ENCODE peak calls at places on chromosome 1, in four cellular contexts. A is cardiac fibroblast, X is choroid plexus epithelial cell, Z is activated B cell treated with CpG ODN at 0.5 μM for 24 hours. K is an unnamed sample.
A peak's percentile ranks its signal among the peaks of the same experiment; 100 is the strongest.

GRCh38 chr1:229769006-229769405 is 143.0 kb downstream of the URB2 start:
- DNase-seq in A (no peak), X (no peak), Z (no peak), K (no peak)

GRCh38 chr1:194723067-194723466 is 1536.7 kb upstream of the B3GALT2 start:
- DNase-seq in A (no peak), X (no peak), Z (no peak), K (no peak)

GRCh38 chr1:17542696-17543095 is 3.2 kb downstream of the ARHGEF10L start:
- DNase-seq in A (no peak), X (no peak), Z (no peak), K (no peak)

GRCh38 chr1:180954766-180955165 is 42.1 kb downstream of the KIAA1614 start:
- DNase-seq in A (no peak), X (no peak), Z (no peak), K (no peak)

GRCh38 chr1:145956776-145957442 is 908 bp downstream of the LIX1L start:
- DNase-seq in A (peak; percentile 31), X (peak; percentile 33), Z (no peak), K (no peak)

GRCh38 chr1:25889470-25889869 is 14.0 kb upstream of the PAQR7 start:
- DNase-seq in A (no peak), X (peak; percentile 61), Z (no peak), K (no peak)

GRCh38 chr1:22039594-22040347 is 12.7 kb upstream of the CDC42 start:
- DNase-seq in A (peak; percentile 67), X (peak; percentile 64), Z (peak; percentile 62), K (no peak)

GRCh38 chr1:167456500-167456899 is 61.8 kb downstream of the CD247 start:
- DNase-seq in A (no peak), X (no peak), Z (no peak), K (no peak)

GRCh38 chr1:207470927-207471326 is 16.8 kb downstream of the CR2 start:
- DNase-seq in A (no peak), X (no peak), Z (no peak), K (no peak)

GRCh38 chr1:37096523-37096922 is 62.2 kb upstream of the GRIK3 start:
- DNase-seq in A (no peak), X (no peak), Z (no peak), K (no peak)

GRCh38 chr1:33918368-33918767 is 54.5 kb downstream of the HMGB4 start:
- DNase-seq in A (peak; percentile 2), X (peak; percentile 1), Z (no peak), K (no peak)

GRCh38 chr1:153728305-153729066 is 636 bp downstream of the INTS3 start:
- DNase-seq in A (peak; percentile 49), X (peak; percentile 41), Z (peak; percentile 32), K (no peak)

GRCh38 chr1:232655041-232655745 is 25.3 kb upstream of the SIPA1L2 start:
- DNase-seq in A (no peak), X (peak; percentile 64), Z (no peak), K (no peak)

GRCh38 chr1:210250665-210250997 is 18.0 kb downstream of the SERTAD4 start:
- DNase-seq in A (no peak), X (no peak), Z (no peak), K (no peak)

GRCh38 chr1:226845624-226846023 is 24.8 kb upstream of the PSEN2 start:
- DNase-seq in A (no peak), X (no peak), Z (no peak), K (no peak)

GRCh38 chr1:223102797-223103533 is 40.1 kb downstream of the TLR5 start:
- DNase-seq in A (peak; percentile 11), X (no peak), Z (no peak), K (no peak)

GRCh38 chr1:246214708-246215504 is 292.2 kb downstream of the SMYD3 start:
- DNase-seq in A (peak; percentile 94), X (peak; percentile 97), Z (no peak), K (no peak)

GRCh38 chr1:209199822-209200221 is 383.7 kb upstream of the CAMK1G start:
- DNase-seq in A (no peak), X (no peak), Z (no peak), K (no peak)

GRCh38 chr1:50109647-50110075 is 941 bp downstream of the ELAVL4 start:
- DNase-seq in A (no peak), X (peak; percentile 2), Z (no peak), K (no peak)

GRCh38 chr1:66357478-66358197 is 176.3 kb upstream of the SGIP1 start:
- DNase-seq in A (no peak), X (no peak), Z (no peak), K (no peak)

GRCh38 chr1:66359815-66360214 is 174.1 kb upstream of the SGIP1 start:
- DNase-seq in A (peak; percentile 23), X (no peak), Z (no peak), K (no peak)

GRCh38 chr1:66356605-66357004 is 177.3 kb upstream of the SGIP1 start:
- DNase-seq in A (no peak), X (no peak), Z (no peak), K (no peak)

GRCh38 chr1:66364578-66365391 is 169.2 kb upstream of the SGIP1 start:
- DNase-seq in A (no peak), X (no peak), Z (no peak), K (no peak)

GRCh38 chr1:66360285-66360724 is 173.6 kb upstream of the SGIP1 start:
- DNase-seq in A (peak; percentile 39), X (no peak), Z (no peak), K (no peak)
- TF ChIP-seq CTCF in A (peak; percentile 10), X (peak; percentile 31), Z (no peak), K (peak; percentile 64)

GRCh38 chr1:205066221-205066818 is 17.9 kb downstream of the TMEM81 start:
- DNase-seq in A (no peak), X (peak; percentile 10), Z (no peak), K (no peak)
- TF ChIP-seq CTCF in A (no peak), X (peak; percentile 32), Z (no peak), K (peak; percentile 32)

GRCh38 chr1:41866285-41866684 is 52.4 kb downstream of the HIVEP3 start:
- DNase-seq in A (no peak), X (no peak), Z (no peak), K (no peak)

GRCh38 chr1:41864471-41865040 is 54.2 kb downstream of the HIVEP3 start:
- DNase-seq in A (no peak), X (no peak), Z (no peak), K (no peak)

GRCh38 chr1:41872074-41872473 is 46.6 kb downstream of the HIVEP3 start:
- DNase-seq in A (no peak), X (no peak), Z (no peak), K (no peak)

GRCh38 chr1:41870076-41870562 is 48.6 kb downstream of the HIVEP3 start:
- DNase-seq in A (peak; percentile 65), X (peak; percentile 49), Z (no peak), K (no peak)

DNA sequence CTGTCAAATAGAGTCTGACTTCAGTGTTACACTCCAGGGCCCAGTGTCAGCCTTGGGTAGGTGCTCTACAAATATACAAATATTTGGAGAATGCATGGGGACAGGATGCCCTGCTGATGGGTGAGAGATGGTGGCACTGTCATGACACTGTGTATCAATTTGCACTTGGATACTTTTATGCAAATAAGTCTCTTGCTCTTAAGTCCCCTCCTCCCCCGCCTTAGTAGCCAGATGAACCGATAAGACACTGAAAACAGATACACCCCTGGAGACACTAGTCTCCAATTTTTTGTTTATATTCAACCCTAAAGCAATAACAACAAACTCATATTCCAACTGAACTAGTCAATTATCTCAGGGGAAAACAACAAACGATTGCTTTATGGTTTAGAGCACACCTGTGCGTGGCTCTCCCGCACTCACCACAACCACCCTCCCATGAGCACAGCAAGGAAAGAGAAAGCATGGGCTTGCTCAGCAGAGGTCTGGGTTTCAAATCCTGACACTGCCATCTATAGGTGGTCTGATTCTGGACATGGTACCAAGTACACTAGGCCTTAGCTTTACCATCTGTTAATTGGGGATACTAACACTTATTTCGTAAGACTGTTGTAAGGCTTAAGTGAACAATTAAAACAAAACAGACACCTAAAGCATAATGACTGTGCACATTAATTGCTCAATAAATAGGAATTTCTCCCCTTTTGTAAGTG is 50.3 kb downstream of the HIVEP3 start:
- DNase-seq in A (peak; percentile 33), X (peak; percentile 31), Z (no peak), K (no peak)
- TF ChIP-seq CTCF in A (no peak), X (peak; percentile 32), Z (no peak), K (no peak)

GRCh38 chr1:225654688-225655508 is 2.0 kb upstream of the ENAH start:
- DNase-seq in A (no peak), X (no peak), Z (no peak), K (no peak)

GRCh38 chr1:225660544-225660946 is 7.6 kb upstream of the ENAH start:
- DNase-seq in A (no peak), X (no peak), Z (no peak), K (no peak)

GRCh38 chr1:225657462-225657989 is 4.6 kb upstream of the ENAH start:
- DNase-seq in A (peak; percentile 91), X (peak; percentile 81), Z (no peak), K (no peak)

GRCh38 chr1:225655509-225656258 is 2.8 kb upstream of the ENAH start:
- DNase-seq in A (peak; percentile 98), X (peak; percentile 98), Z (no peak), K (no peak)

GRCh38 chr1:225658041-225658440 is 5.1 kb upstream of the ENAH start:
- DNase-seq in A (peak; percentile 57), X (peak; percentile 36), Z (no peak), K (no peak)
- TF ChIP-seq CTCF in A (no peak), X (no peak), Z (no peak), K (no peak)

GRCh38 chr1:147169171-147169570 is 3.1 kb downstream of the PRKAB2 start:
- DNase-seq in A (peak; percentile 59), X (peak; percentile 59), Z (no peak), K (no peak)

GRCh38 chr1:147168626-147169058 is 3.6 kb downstream of the PRKAB2 start:
- DNase-seq in A (peak; percentile 52), X (peak; percentile 52), Z (no peak), K (no peak)

GRCh38 chr1:147171399-147172167 is 687 bp downstream of the PRKAB2 start:
- DNase-seq in A (peak; percentile 28), X (no peak), Z (no peak), K (no peak)

GRCh38 chr1:147169840-147170674 is 2.2 kb downstream of the PRKAB2 start:
- DNase-seq in A (no peak), X (no peak), Z (no peak), K (no peak)

DNA sequence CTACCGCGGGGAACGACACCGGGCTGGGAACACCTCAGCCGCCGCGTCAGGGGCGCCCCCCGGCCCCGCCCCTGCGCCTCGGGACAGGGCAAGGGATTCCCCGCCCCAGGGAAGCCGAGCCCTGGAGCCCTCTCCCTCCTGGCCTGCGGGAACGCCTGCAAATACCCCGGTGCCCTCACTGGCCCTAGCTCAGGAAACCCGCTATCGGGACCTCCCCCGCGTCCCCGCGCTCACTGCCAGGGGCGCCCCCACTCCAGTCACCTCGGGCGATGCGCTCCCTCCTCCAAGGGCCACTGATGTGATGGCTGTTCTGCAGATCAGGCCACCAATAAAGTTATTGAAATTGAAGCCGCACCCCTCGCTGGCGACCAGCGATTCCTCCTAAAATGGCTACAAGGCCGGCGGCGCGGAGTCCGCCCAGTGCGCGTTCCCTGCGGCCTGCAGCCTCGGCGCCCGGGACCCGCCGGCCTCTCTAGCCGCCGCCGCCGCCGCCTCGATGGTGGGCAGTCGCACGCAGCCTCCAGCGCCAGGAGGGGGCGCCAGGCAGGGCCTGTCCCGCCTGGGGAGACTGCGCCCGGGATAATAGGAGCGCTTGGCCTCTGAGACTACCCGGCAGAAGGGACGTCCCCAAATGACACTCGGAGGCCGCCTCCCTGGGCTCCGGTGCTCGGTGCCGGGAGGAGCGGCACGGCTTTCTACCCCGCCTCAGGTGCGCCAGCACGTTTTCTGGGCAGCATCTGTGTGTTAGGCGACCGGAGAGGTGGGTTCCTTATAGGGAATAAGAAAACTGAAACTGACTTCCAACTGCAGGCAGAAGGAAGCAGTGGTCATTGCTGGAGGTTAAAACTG is at the start of gene PRKAB2:
- DNase-seq in A (peak; percentile 97), X (peak; percentile 98), Z (peak; percentile 96), K (peak; percentile 99)
- TF ChIP-seq CTCF in A (peak; percentile 61), X (peak; percentile 75), Z (peak; percentile 83), K (peak; percentile 94)

GRCh38 chr1:203217139-203217621 is 12.3 kb downstream of the CHIT1 start:
- DNase-seq in A (no peak), X (no peak), Z (no peak), K (no peak)
- TF ChIP-seq CTCF in A (peak; percentile 16), X (peak; percentile 33), Z (no peak), K (no peak)

K was measured in type B pancreatic cell.